ENCODE peak calls at places on chromosomes 6 and 20, in seven cellular contexts. One of them, this sample, is unnamed.

GRCh38 chr6:23659125-23659524 is 466.9 kb upstream of the NRSN1 start:
- DNase-seq in spleen: no peak
- DNase-seq in transverse colon: peak; percentile 23
- DNase-seq in brain microvascular endothelial cell: peak; percentile 9
- DNase-seq in substantia nigra: peak; percentile 25
- DNase-seq in H1: peak; percentile 9
- DNase-seq in pancreas: no peak
- DNase-seq in this sample: peak; percentile 14

GRCh38 chr6:26388014-26388413 is 5.1 kb downstream of the BTN2A2 start:
- DNase-seq in spleen: no peak
- DNase-seq in transverse colon: no peak
- DNase-seq in brain microvascular endothelial cell: peak; percentile 18
- DNase-seq in substantia nigra: no peak
- DNase-seq in H1: no peak
- DNase-seq in pancreas: no peak
- DNase-seq in this sample: no peak

GRCh38 chr20:9301129-9302072 is 213.0 kb upstream of the LAMP5 start:
- DNase-seq in spleen: no peak
- DNase-seq in transverse colon: peak; percentile 11
- DNase-seq in brain microvascular endothelial cell: peak; percentile 46
- DNase-seq in substantia nigra: peak; percentile 7
- DNase-seq in H1: no peak
- DNase-seq in pancreas: peak; percentile 9
- DNase-seq in this sample: no peak

GRCh38 chr20:25398363-25399037 is 7.9 kb upstream of the ABHD12 start:
- DNase-seq in spleen: no peak
- DNase-seq in transverse colon: no peak
- DNase-seq in brain microvascular endothelial cell: no peak
- DNase-seq in substantia nigra: no peak
- DNase-seq in H1: no peak
- DNase-seq in pancreas: no peak
- DNase-seq in this sample: no peak

GRCh38 chr20:18197382-18198070 is 59.9 kb downstream of the KAT14 start:
- DNase-seq in spleen: no peak
- DNase-seq in transverse colon: no peak
- DNase-seq in brain microvascular endothelial cell: no peak
- DNase-seq in substantia nigra: no peak
- DNase-seq in H1: no peak
- DNase-seq in pancreas: no peak
- DNase-seq in this sample: no peak

GRCh38 chr6:162621246-162621645 is 106.3 kb downstream of the PRKN start:
- DNase-seq in spleen: no peak
- DNase-seq in transverse colon: no peak
- DNase-seq in brain microvascular endothelial cell: peak; percentile 20
- DNase-seq in substantia nigra: no peak
- DNase-seq in H1: no peak
- DNase-seq in pancreas: no peak
- DNase-seq in this sample: no peak

GRCh38 chr20:61765081-61765870 is 300.4 kb downstream of the TAF4 start:
- DNase-seq in spleen: peak; percentile 50
- DNase-seq in transverse colon: no peak
- DNase-seq in brain microvascular endothelial cell: no peak
- DNase-seq in substantia nigra: no peak
- DNase-seq in H1: no peak
- DNase-seq in pancreas: no peak
- DNase-seq in this sample: no peak

GRCh38 chr20:46992640-46993035 is 98.0 kb downstream of the EYA2 start:
- DNase-seq in spleen: peak; percentile 19
- DNase-seq in transverse colon: no peak
- DNase-seq in brain microvascular endothelial cell: no peak
- DNase-seq in substantia nigra: no peak
- DNase-seq in H1: no peak
- DNase-seq in pancreas: peak; percentile 27
- DNase-seq in this sample: no peak

GRCh38 chr20:32902456-32903420 is 44.0 kb downstream of the EFCAB8 start:
- DNase-seq in spleen: peak; percentile 90
- DNase-seq in transverse colon: peak; percentile 44
- DNase-seq in brain microvascular endothelial cell: peak; percentile 43
- DNase-seq in substantia nigra: peak; percentile 22
- DNase-seq in H1: no peak
- DNase-seq in pancreas: peak; percentile 52
- DNase-seq in this sample: peak; percentile 23

GRCh38 chr20:57456116-57456515 is 64.9 kb downstream of the RBM38 start:
- DNase-seq in spleen: peak; percentile 64
- DNase-seq in transverse colon: no peak
- DNase-seq in brain microvascular endothelial cell: no peak
- DNase-seq in substantia nigra: no peak
- DNase-seq in H1: no peak
- DNase-seq in pancreas: no peak
- DNase-seq in this sample: no peak

GRCh38 chr6:16514249-16514648 is 247.0 kb downstream of the ATXN1 start:
- DNase-seq in spleen: no peak
- DNase-seq in transverse colon: no peak
- DNase-seq in brain microvascular endothelial cell: peak; percentile 91
- DNase-seq in substantia nigra: peak; percentile 29
- DNase-seq in H1: no peak
- DNase-seq in pancreas: no peak
- DNase-seq in this sample: no peak

GRCh38 chr6:98014791-98015201 is 731.8 kb upstream of the MMS22L start:
- DNase-seq in spleen: no peak
- DNase-seq in transverse colon: no peak
- DNase-seq in brain microvascular endothelial cell: no peak
- DNase-seq in substantia nigra: no peak
- DNase-seq in H1: no peak
- DNase-seq in pancreas: no peak
- DNase-seq in this sample: no peak

GRCh38 chr6:56841751-56842150 is 113.2 kb upstream of the BEND6 start:
- DNase-seq in spleen: no peak
- DNase-seq in transverse colon: no peak
- DNase-seq in brain microvascular endothelial cell: no peak
- DNase-seq in substantia nigra: no peak
- DNase-seq in H1: no peak
- DNase-seq in pancreas: no peak
- DNase-seq in this sample: no peak

GRCh38 chr6:34053721-34054120 is 92.2 kb downstream of the GRM4 start:
- DNase-seq in spleen: no peak
- DNase-seq in transverse colon: peak; percentile 43
- DNase-seq in brain microvascular endothelial cell: no peak
- DNase-seq in substantia nigra: no peak
- DNase-seq in H1: no peak
- DNase-seq in pancreas: no peak
- DNase-seq in this sample: no peak

GRCh38 chr20:3045816-3046676 is at the start of gene MRPS26:
- DNase-seq in spleen: peak; percentile 98
- DNase-seq in transverse colon: peak; percentile 93
- DNase-seq in brain microvascular endothelial cell: peak; percentile 70
- DNase-seq in substantia nigra: peak; percentile 82
- DNase-seq in H1: peak; percentile 63
- DNase-seq in pancreas: peak; percentile 88
- DNase-seq in this sample: peak; percentile 41

GRCh38 chr6:107769053-107769658 is 55.0 kb downstream of the SCML4 start:
- DNase-seq in spleen: no peak
- DNase-seq in transverse colon: no peak
- DNase-seq in brain microvascular endothelial cell: no peak
- DNase-seq in substantia nigra: no peak
- DNase-seq in H1: no peak
- DNase-seq in pancreas: no peak
- DNase-seq in this sample: no peak

GRCh38 chr6:3363296-3364025 is 93.4 kb downstream of the SLC22A23 start:
- DNase-seq in spleen: no peak
- DNase-seq in transverse colon: peak; percentile 89
- DNase-seq in brain microvascular endothelial cell: no peak
- DNase-seq in substantia nigra: no peak
- DNase-seq in H1: no peak
- DNase-seq in pancreas: peak; percentile 93
- DNase-seq in this sample: no peak

GRCh38 chr6:34115396-34116314 is 30.2 kb downstream of the GRM4 start:
- DNase-seq in spleen: no peak
- DNase-seq in transverse colon: no peak
- DNase-seq in brain microvascular endothelial cell: no peak
- DNase-seq in substantia nigra: no peak
- DNase-seq in H1: no peak
- DNase-seq in pancreas: no peak
- DNase-seq in this sample: no peak

GRCh38 chr6:113645576-113645970 is 211.6 kb upstream of the MARCKS start:
- DNase-seq in spleen: no peak
- DNase-seq in transverse colon: peak; percentile 70
- DNase-seq in brain microvascular endothelial cell: peak; percentile 93
- DNase-seq in substantia nigra: no peak
- DNase-seq in H1: no peak
- DNase-seq in pancreas: peak; percentile 35
- DNase-seq in this sample: no peak

GRCh38 chr6:56491606-56492328 is 150.9 kb downstream of the DST start:
- DNase-seq in spleen: no peak
- DNase-seq in transverse colon: no peak
- DNase-seq in brain microvascular endothelial cell: peak; percentile 54
- DNase-seq in substantia nigra: no peak
- DNase-seq in H1: no peak
- DNase-seq in pancreas: no peak
- DNase-seq in this sample: no peak

GRCh38 chr6:121430514-121431460 is 4.7 kb upstream of the GJA1 start:
- DNase-seq in spleen: no peak
- DNase-seq in transverse colon: no peak
- DNase-seq in brain microvascular endothelial cell: no peak
- DNase-seq in substantia nigra: no peak
- DNase-seq in H1: no peak
- DNase-seq in pancreas: no peak
- DNase-seq in this sample: no peak

GRCh38 chr20:24686156-24686555 is 216.7 kb downstream of the SYNDIG1 start:
- DNase-seq in spleen: no peak
- DNase-seq in transverse colon: no peak
- DNase-seq in brain microvascular endothelial cell: no peak
- DNase-seq in substantia nigra: no peak
- DNase-seq in H1: no peak
- DNase-seq in pancreas: no peak
- DNase-seq in this sample: no peak

DNA sequence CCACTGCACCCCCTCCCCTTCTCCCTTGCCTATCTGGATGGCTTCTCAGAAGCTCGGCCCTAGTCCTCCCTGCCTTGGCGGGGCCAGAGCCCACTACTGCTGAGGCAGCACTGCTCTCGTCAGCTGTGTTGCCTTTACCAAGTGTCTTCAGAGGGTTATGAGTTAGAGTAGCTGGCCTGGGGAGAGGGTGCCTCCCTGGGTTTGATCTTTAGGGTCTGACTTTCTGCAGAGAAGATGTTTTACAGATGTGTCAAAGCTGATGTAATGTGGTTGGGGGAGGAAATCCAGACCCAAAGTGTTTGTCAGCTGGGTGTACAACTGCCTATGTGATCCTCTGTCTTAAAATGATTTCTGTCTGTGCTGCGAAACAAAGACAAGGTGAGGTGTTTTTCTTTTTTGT is 30.4 kb upstream of the PI16 start:
- DNase-seq in spleen: no peak
- DNase-seq in transverse colon: no peak
- DNase-seq in brain microvascular endothelial cell: no peak
- DNase-seq in substantia nigra: no peak
- DNase-seq in H1: no peak
- DNase-seq in pancreas: no peak
- DNase-seq in this sample: no peak
- H3K27ac ChIP-seq in spleen: no peak overlapping the region
- H3K27ac ChIP-seq in transverse colon: no peak overlapping the region
- H3K27ac ChIP-seq in brain microvascular endothelial cell: no peak overlapping the region
- H3K27ac ChIP-seq in substantia nigra: peak overlapping the region; percentile 66
- H3K27ac ChIP-seq in H1: no peak overlapping the region
- H3K27ac ChIP-seq in pancreas: no peak overlapping the region
- H3K27ac ChIP-seq in this sample: no peak overlapping the region

GRCh38 chr6:156731436-156731835 is 45.7 kb upstream of the ARID1B start:
- DNase-seq in spleen: no peak
- DNase-seq in transverse colon: no peak
- DNase-seq in brain microvascular endothelial cell: peak; percentile 16
- DNase-seq in substantia nigra: no peak
- DNase-seq in H1: no peak
- DNase-seq in pancreas: no peak
- DNase-seq in this sample: no peak
- H3K27ac ChIP-seq in spleen: no peak overlapping the region
- H3K27ac ChIP-seq in transverse colon: no peak overlapping the region
- H3K27ac ChIP-seq in brain microvascular endothelial cell: no peak overlapping the region
- H3K27ac ChIP-seq in substantia nigra: no peak overlapping the region
- H3K27ac ChIP-seq in H1: no peak overlapping the region
- H3K27ac ChIP-seq in pancreas: no peak overlapping the region
- H3K27ac ChIP-seq in this sample: no peak overlapping the region

DNA sequence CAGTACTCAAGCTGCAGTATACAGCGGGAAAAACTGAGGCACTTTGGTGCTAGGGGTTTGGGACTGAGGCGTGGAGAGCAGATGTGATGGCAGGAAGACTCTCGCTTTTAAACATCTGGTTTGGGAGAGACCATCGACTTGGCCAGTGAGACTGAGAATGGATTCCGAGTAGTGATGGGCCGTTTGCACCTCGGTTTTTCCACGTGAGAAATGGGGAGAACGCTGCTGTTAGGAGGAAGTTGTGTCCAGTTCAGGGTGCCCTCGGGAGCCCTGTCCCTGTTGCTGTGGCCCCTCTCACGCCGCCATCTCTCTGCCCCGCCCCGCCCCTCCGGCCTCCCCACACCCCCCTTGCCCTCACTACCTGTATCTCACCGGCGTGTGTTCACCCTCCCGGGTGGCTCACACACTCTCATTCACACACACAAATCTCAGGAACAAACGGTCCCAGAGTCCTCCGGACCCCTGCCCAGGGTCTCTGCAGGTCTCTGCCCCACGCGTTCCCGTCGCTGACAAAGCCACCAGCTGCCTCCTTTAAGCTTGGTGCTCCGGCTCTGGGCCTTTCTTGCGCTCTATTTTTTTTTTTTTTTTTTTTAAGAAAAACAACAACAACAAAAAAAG is 2.7 kb downstream of the SOX12 start:
- DNase-seq in spleen: peak; percentile 75
- DNase-seq in transverse colon: no peak
- DNase-seq in brain microvascular endothelial cell: no peak
- DNase-seq in substantia nigra: no peak
- DNase-seq in H1: no peak
- DNase-seq in pancreas: peak; percentile 28
- DNase-seq in this sample: no peak
- H3K27ac ChIP-seq in spleen: peak overlapping the region; percentile 94
- H3K27ac ChIP-seq in transverse colon: peak overlapping the region; percentile 97
- H3K27ac ChIP-seq in brain microvascular endothelial cell: no peak overlapping the region
- H3K27ac ChIP-seq in substantia nigra: peak overlapping the region; percentile 85
- H3K27ac ChIP-seq in H1: no peak overlapping the region
- H3K27ac ChIP-seq in pancreas: peak overlapping the region; percentile 17
- H3K27ac ChIP-seq in this sample: peak overlapping the region; percentile 86

DNA sequence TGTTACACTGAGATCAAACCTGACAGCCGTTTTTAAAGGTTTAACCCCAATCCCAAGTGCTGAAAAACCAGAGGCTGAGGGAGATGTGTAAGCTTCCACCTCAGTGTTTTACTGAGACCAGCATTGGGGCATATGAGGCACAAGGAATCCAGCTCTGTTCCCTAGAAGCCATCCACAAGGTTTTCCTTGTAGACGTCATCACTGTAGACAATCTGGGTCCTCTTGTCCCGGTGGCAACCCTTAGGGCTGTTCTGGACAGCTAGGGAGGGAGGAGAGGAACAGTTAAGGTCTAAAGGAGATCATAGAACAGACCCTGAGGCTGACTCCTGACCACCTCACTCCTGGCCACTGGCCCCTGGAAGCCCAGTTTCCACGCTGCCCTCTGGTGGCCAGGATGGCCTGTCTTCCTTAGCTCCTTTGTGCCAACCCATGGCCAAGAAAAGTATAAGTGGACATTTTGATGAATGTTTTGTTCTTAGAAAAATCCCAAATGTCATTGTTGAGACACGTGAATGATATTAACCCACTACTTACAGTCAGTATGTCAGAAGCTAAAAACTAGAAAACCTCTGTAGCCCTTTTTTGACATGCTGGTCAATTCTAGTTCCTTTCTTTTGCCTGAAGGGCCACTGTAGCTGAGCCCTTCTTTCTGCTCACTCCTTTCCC is 6.4 kb downstream of the CFB start:
- DNase-seq in spleen: no peak
- DNase-seq in transverse colon: peak; percentile 61
- DNase-seq in brain microvascular endothelial cell: peak; percentile 46
- DNase-seq in substantia nigra: peak; percentile 9
- DNase-seq in H1: no peak
- DNase-seq in pancreas: peak; percentile 67
- DNase-seq in this sample: no peak
- H3K27ac ChIP-seq in spleen: peak overlapping the region; percentile 28
- H3K27ac ChIP-seq in transverse colon: no peak overlapping the region
- H3K27ac ChIP-seq in brain microvascular endothelial cell: no peak overlapping the region
- H3K27ac ChIP-seq in substantia nigra: no peak overlapping the region
- H3K27ac ChIP-seq in H1: no peak overlapping the region
- H3K27ac ChIP-seq in pancreas: no peak overlapping the region
- H3K27ac ChIP-seq in this sample: no peak overlapping the region

This sample was measured in caudate nucleus.